ENCODE peak calls at places on chromosomes 3 and 15, in ten cellular contexts. One of them, this sample, is unnamed.

GRCh38 chr15:56346414-56346813 is 18.8 kb upstream of the TEX9 start:
- DNase-seq in activated naive CD8-positive, alpha-beta T cell treated with anti-CD3 and anti-CD28 coated beads, Interleukin-2, amount 50 U/mL, for 24 hours: no peak
- DNase-seq in kidney epithelial cell: no peak
- DNase-seq in astrocyte of the cerebellum: no peak
- DNase-seq in HTR-8/SVneo: no peak
- DNase-seq in T-helper 17 cell: no peak
- DNase-seq in T-cell: no peak
- DNase-seq in heart right ventricle: no peak
- DNase-seq in LHCN-M2: no peak
- DNase-seq in T1000: no peak
- DNase-seq in this sample: no peak

GRCh38 chr15:33089878-33090757 is 104.4 kb downstream of the FMN1 start:
- DNase-seq in activated naive CD8-positive, alpha-beta T cell treated with anti-CD3 and anti-CD28 coated beads, Interleukin-2, amount 50 U/mL, for 24 hours: no peak
- DNase-seq in kidney epithelial cell: no peak
- DNase-seq in astrocyte of the cerebellum: no peak
- DNase-seq in HTR-8/SVneo: no peak
- DNase-seq in T-helper 17 cell: no peak
- DNase-seq in T-cell: no peak
- DNase-seq in heart right ventricle: no peak
- DNase-seq in LHCN-M2: peak
- DNase-seq in T1000: no peak
- DNase-seq in this sample: no peak

GRCh38 chr15:60799885-60800728 is 321.2 kb upstream of the ICE2 start:
- DNase-seq in activated naive CD8-positive, alpha-beta T cell treated with anti-CD3 and anti-CD28 coated beads, Interleukin-2, amount 50 U/mL, for 24 hours: peak
- DNase-seq in kidney epithelial cell: no peak
- DNase-seq in astrocyte of the cerebellum: no peak
- DNase-seq in HTR-8/SVneo: no peak
- DNase-seq in T-helper 17 cell: no peak
- DNase-seq in T-cell: no peak
- DNase-seq in heart right ventricle: no peak
- DNase-seq in LHCN-M2: peak
- DNase-seq in T1000: no peak
- DNase-seq in this sample: no peak

GRCh38 chr3:178367817-178368617 is 168.2 kb upstream of the KCNMB2 start:
- DNase-seq in activated naive CD8-positive, alpha-beta T cell treated with anti-CD3 and anti-CD28 coated beads, Interleukin-2, amount 50 U/mL, for 24 hours: no peak
- DNase-seq in kidney epithelial cell: no peak
- DNase-seq in astrocyte of the cerebellum: no peak
- DNase-seq in HTR-8/SVneo: no peak
- DNase-seq in T-helper 17 cell: no peak
- DNase-seq in T-cell: no peak
- DNase-seq in heart right ventricle: peak
- DNase-seq in LHCN-M2: no peak
- DNase-seq in T1000: no peak
- DNase-seq in this sample: no peak

GRCh38 chr3:125334675-125335560 is 40.2 kb downstream of the ZNF148 start:
- DNase-seq in activated naive CD8-positive, alpha-beta T cell treated with anti-CD3 and anti-CD28 coated beads, Interleukin-2, amount 50 U/mL, for 24 hours: no peak
- DNase-seq in kidney epithelial cell: no peak
- DNase-seq in astrocyte of the cerebellum: no peak
- DNase-seq in HTR-8/SVneo: no peak
- DNase-seq in T-helper 17 cell: no peak
- DNase-seq in T-cell: no peak
- DNase-seq in heart right ventricle: no peak
- DNase-seq in LHCN-M2: no peak
- DNase-seq in T1000: no peak
- DNase-seq in this sample: no peak

GRCh38 chr3:29285356-29286070 is 4.6 kb downstream of the RBMS3 start:
- DNase-seq in activated naive CD8-positive, alpha-beta T cell treated with anti-CD3 and anti-CD28 coated beads, Interleukin-2, amount 50 U/mL, for 24 hours: no peak
- DNase-seq in kidney epithelial cell: no peak
- DNase-seq in astrocyte of the cerebellum: no peak
- DNase-seq in HTR-8/SVneo: no peak
- DNase-seq in T-helper 17 cell: no peak
- DNase-seq in T-cell: no peak
- DNase-seq in heart right ventricle: no peak
- DNase-seq in LHCN-M2: peak
- DNase-seq in T1000: no peak
- DNase-seq in this sample: no peak

GRCh38 chr3:178804606-178805005 is 267.0 kb downstream of the ZMAT3 start:
- DNase-seq in activated naive CD8-positive, alpha-beta T cell treated with anti-CD3 and anti-CD28 coated beads, Interleukin-2, amount 50 U/mL, for 24 hours: no peak
- DNase-seq in kidney epithelial cell: no peak
- DNase-seq in astrocyte of the cerebellum: no peak
- DNase-seq in HTR-8/SVneo: no peak
- DNase-seq in T-helper 17 cell: no peak
- DNase-seq in T-cell: no peak
- DNase-seq in heart right ventricle: no peak
- DNase-seq in LHCN-M2: no peak
- DNase-seq in T1000: no peak
- DNase-seq in this sample: no peak

GRCh38 chr15:96234109-96234892 is 96.2 kb upstream of the NR2F2 start:
- DNase-seq in activated naive CD8-positive, alpha-beta T cell treated with anti-CD3 and anti-CD28 coated beads, Interleukin-2, amount 50 U/mL, for 24 hours: no peak
- DNase-seq in kidney epithelial cell: no peak
- DNase-seq in astrocyte of the cerebellum: no peak
- DNase-seq in HTR-8/SVneo: peak
- DNase-seq in T-helper 17 cell: no peak
- DNase-seq in T-cell: no peak
- DNase-seq in heart right ventricle: no peak
- DNase-seq in LHCN-M2: peak
- DNase-seq in T1000: peak
- DNase-seq in this sample: no peak

GRCh38 chr15:76335851-76336253 is 721 bp upstream of the ISL2 start:
- DNase-seq in activated naive CD8-positive, alpha-beta T cell treated with anti-CD3 and anti-CD28 coated beads, Interleukin-2, amount 50 U/mL, for 24 hours: no peak
- DNase-seq in kidney epithelial cell: no peak
- DNase-seq in astrocyte of the cerebellum: no peak
- DNase-seq in HTR-8/SVneo: no peak
- DNase-seq in T-helper 17 cell: no peak
- DNase-seq in T-cell: no peak
- DNase-seq in heart right ventricle: no peak
- DNase-seq in LHCN-M2: no peak
- DNase-seq in T1000: no peak
- DNase-seq in this sample: no peak

GRCh38 chr15:98425173-98425572 is 223.2 kb upstream of the IGF1R start:
- DNase-seq in activated naive CD8-positive, alpha-beta T cell treated with anti-CD3 and anti-CD28 coated beads, Interleukin-2, amount 50 U/mL, for 24 hours: no peak
- DNase-seq in kidney epithelial cell: no peak
- DNase-seq in astrocyte of the cerebellum: no peak
- DNase-seq in HTR-8/SVneo: no peak
- DNase-seq in T-helper 17 cell: no peak
- DNase-seq in T-cell: no peak
- DNase-seq in heart right ventricle: no peak
- DNase-seq in LHCN-M2: no peak
- DNase-seq in T1000: no peak
- DNase-seq in this sample: no peak

GRCh38 chr15:29070471-29071192 is 184.9 kb downstream of the APBA2 start:
- DNase-seq in activated naive CD8-positive, alpha-beta T cell treated with anti-CD3 and anti-CD28 coated beads, Interleukin-2, amount 50 U/mL, for 24 hours: no peak
- DNase-seq in kidney epithelial cell: no peak
- DNase-seq in astrocyte of the cerebellum: no peak
- DNase-seq in HTR-8/SVneo: no peak
- DNase-seq in T-helper 17 cell: no peak
- DNase-seq in T-cell: no peak
- DNase-seq in heart right ventricle: no peak
- DNase-seq in LHCN-M2: no peak
- DNase-seq in T1000: no peak
- DNase-seq in this sample: no peak

GRCh38 chr3:133881987-133882825 is 13.5 kb downstream of the RAB6B start:
- DNase-seq in activated naive CD8-positive, alpha-beta T cell treated with anti-CD3 and anti-CD28 coated beads, Interleukin-2, amount 50 U/mL, for 24 hours: no peak
- DNase-seq in kidney epithelial cell: no peak
- DNase-seq in astrocyte of the cerebellum: no peak
- DNase-seq in HTR-8/SVneo: no peak
- DNase-seq in T-helper 17 cell: no peak
- DNase-seq in T-cell: no peak
- DNase-seq in heart right ventricle: no peak
- DNase-seq in LHCN-M2: no peak
- DNase-seq in T1000: no peak
- DNase-seq in this sample: no peak

GRCh38 chr15:79973445-79974180 is 2.6 kb upstream of the BCL2A1 start:
- DNase-seq in activated naive CD8-positive, alpha-beta T cell treated with anti-CD3 and anti-CD28 coated beads, Interleukin-2, amount 50 U/mL, for 24 hours: peak
- DNase-seq in kidney epithelial cell: no peak
- DNase-seq in astrocyte of the cerebellum: no peak
- DNase-seq in HTR-8/SVneo: no peak
- DNase-seq in T-helper 17 cell: no peak
- DNase-seq in T-cell: no peak
- DNase-seq in heart right ventricle: no peak
- DNase-seq in LHCN-M2: no peak
- DNase-seq in T1000: no peak
- DNase-seq in this sample: no peak

GRCh38 chr15:81809543-81809942 is 236.3 kb downstream of the MEX3B start:
- DNase-seq in activated naive CD8-positive, alpha-beta T cell treated with anti-CD3 and anti-CD28 coated beads, Interleukin-2, amount 50 U/mL, for 24 hours: peak
- DNase-seq in kidney epithelial cell: no peak
- DNase-seq in astrocyte of the cerebellum: no peak
- DNase-seq in HTR-8/SVneo: peak
- DNase-seq in T-helper 17 cell: no peak
- DNase-seq in T-cell: no peak
- DNase-seq in heart right ventricle: peak
- DNase-seq in LHCN-M2: peak
- DNase-seq in T1000: no peak
- DNase-seq in this sample: no peak

GRCh38 chr3:188796122-188796631 is 375.6 kb upstream of the TPRG1 start:
- DNase-seq in activated naive CD8-positive, alpha-beta T cell treated with anti-CD3 and anti-CD28 coated beads, Interleukin-2, amount 50 U/mL, for 24 hours: no peak
- DNase-seq in kidney epithelial cell: no peak
- DNase-seq in astrocyte of the cerebellum: peak
- DNase-seq in HTR-8/SVneo: no peak
- DNase-seq in T-helper 17 cell: no peak
- DNase-seq in T-cell: no peak
- DNase-seq in heart right ventricle: peak
- DNase-seq in LHCN-M2: peak
- DNase-seq in T1000: peak
- DNase-seq in this sample: no peak

GRCh38 chr15:38688761-38689160 is 124.1 kb upstream of the RASGRP1 start:
- DNase-seq in activated naive CD8-positive, alpha-beta T cell treated with anti-CD3 and anti-CD28 coated beads, Interleukin-2, amount 50 U/mL, for 24 hours: peak
- DNase-seq in kidney epithelial cell: no peak
- DNase-seq in astrocyte of the cerebellum: no peak
- DNase-seq in HTR-8/SVneo: no peak
- DNase-seq in T-helper 17 cell: no peak
- DNase-seq in T-cell: peak
- DNase-seq in heart right ventricle: no peak
- DNase-seq in LHCN-M2: no peak
- DNase-seq in T1000: no peak
- DNase-seq in this sample: peak

GRCh38 chr3:124780356-124780755 is 50.1 kb downstream of the UMPS start:
- DNase-seq in activated naive CD8-positive, alpha-beta T cell treated with anti-CD3 and anti-CD28 coated beads, Interleukin-2, amount 50 U/mL, for 24 hours: no peak
- DNase-seq in kidney epithelial cell: no peak
- DNase-seq in astrocyte of the cerebellum: peak
- DNase-seq in HTR-8/SVneo: peak
- DNase-seq in T-helper 17 cell: no peak
- DNase-seq in T-cell: no peak
- DNase-seq in heart right ventricle: peak
- DNase-seq in LHCN-M2: peak
- DNase-seq in T1000: peak
- DNase-seq in this sample: no peak

GRCh38 chr3:41026394-41027177 is 172.7 kb upstream of the CTNNB1 start:
- DNase-seq in activated naive CD8-positive, alpha-beta T cell treated with anti-CD3 and anti-CD28 coated beads, Interleukin-2, amount 50 U/mL, for 24 hours: no peak
- DNase-seq in kidney epithelial cell: peak
- DNase-seq in astrocyte of the cerebellum: peak
- DNase-seq in HTR-8/SVneo: peak
- DNase-seq in T-helper 17 cell: no peak
- DNase-seq in T-cell: no peak
- DNase-seq in heart right ventricle: peak
- DNase-seq in LHCN-M2: peak
- DNase-seq in T1000: no peak
- DNase-seq in this sample: no peak

GRCh38 chr15:65082303-65082958 is 5.9 kb downstream of the KBTBD13 start:
- DNase-seq in activated naive CD8-positive, alpha-beta T cell treated with anti-CD3 and anti-CD28 coated beads, Interleukin-2, amount 50 U/mL, for 24 hours: peak
- DNase-seq in kidney epithelial cell: no peak
- DNase-seq in astrocyte of the cerebellum: no peak
- DNase-seq in HTR-8/SVneo: no peak
- DNase-seq in T-helper 17 cell: no peak
- DNase-seq in T-cell: peak
- DNase-seq in heart right ventricle: no peak
- DNase-seq in LHCN-M2: no peak
- DNase-seq in T1000: no peak
- DNase-seq in this sample: peak

GRCh38 chr3:46086083-46086437 is 58.8 kb upstream of the XCR1 start:
- DNase-seq in activated naive CD8-positive, alpha-beta T cell treated with anti-CD3 and anti-CD28 coated beads, Interleukin-2, amount 50 U/mL, for 24 hours: no peak
- DNase-seq in kidney epithelial cell: no peak
- DNase-seq in astrocyte of the cerebellum: no peak
- DNase-seq in HTR-8/SVneo: no peak
- DNase-seq in T-helper 17 cell: no peak
- DNase-seq in T-cell: no peak
- DNase-seq in heart right ventricle: no peak
- DNase-seq in LHCN-M2: no peak
- DNase-seq in T1000: no peak
- DNase-seq in this sample: no peak

GRCh38 chr3:9014189-9014588 is 50.9 kb upstream of the RAD18 start:
- DNase-seq in activated naive CD8-positive, alpha-beta T cell treated with anti-CD3 and anti-CD28 coated beads, Interleukin-2, amount 50 U/mL, for 24 hours: no peak
- DNase-seq in kidney epithelial cell: no peak
- DNase-seq in astrocyte of the cerebellum: no peak
- DNase-seq in HTR-8/SVneo: peak
- DNase-seq in T-helper 17 cell: no peak
- DNase-seq in T-cell: no peak
- DNase-seq in heart right ventricle: no peak
- DNase-seq in LHCN-M2: peak
- DNase-seq in T1000: no peak
- DNase-seq in this sample: no peak

GRCh38 chr15:70777156-70777926 is 14.0 kb upstream of the UACA start:
- DNase-seq in activated naive CD8-positive, alpha-beta T cell treated with anti-CD3 and anti-CD28 coated beads, Interleukin-2, amount 50 U/mL, for 24 hours: no peak
- DNase-seq in kidney epithelial cell: no peak
- DNase-seq in astrocyte of the cerebellum: no peak
- DNase-seq in HTR-8/SVneo: no peak
- DNase-seq in T-helper 17 cell: no peak
- DNase-seq in T-cell: no peak
- DNase-seq in heart right ventricle: no peak
- DNase-seq in LHCN-M2: no peak
- DNase-seq in T1000: no peak
- DNase-seq in this sample: no peak

GRCh38 chr3:130760922-130761321 is 14.3 kb upstream of the PIK3R4 start:
- DNase-seq in activated naive CD8-positive, alpha-beta T cell treated with anti-CD3 and anti-CD28 coated beads, Interleukin-2, amount 50 U/mL, for 24 hours: no peak
- DNase-seq in kidney epithelial cell: no peak
- DNase-seq in astrocyte of the cerebellum: no peak
- DNase-seq in HTR-8/SVneo: no peak
- DNase-seq in T-helper 17 cell: no peak
- DNase-seq in T-cell: no peak
- DNase-seq in heart right ventricle: no peak
- DNase-seq in LHCN-M2: no peak
- DNase-seq in T1000: peak
- DNase-seq in this sample: no peak

GRCh38 chr15:53307952-53308624 is 451.4 kb downstream of the WDR72 start:
- DNase-seq in activated naive CD8-positive, alpha-beta T cell treated with anti-CD3 and anti-CD28 coated beads, Interleukin-2, amount 50 U/mL, for 24 hours: no peak
- DNase-seq in kidney epithelial cell: no peak
- DNase-seq in astrocyte of the cerebellum: no peak
- DNase-seq in HTR-8/SVneo: no peak
- DNase-seq in T-helper 17 cell: no peak
- DNase-seq in T-cell: no peak
- DNase-seq in heart right ventricle: no peak
- DNase-seq in LHCN-M2: no peak
- DNase-seq in T1000: no peak
- DNase-seq in this sample: no peak

GRCh38 chr3:141076821-141077571 is 25.8 kb downstream of the SPSB4 start:
- DNase-seq in activated naive CD8-positive, alpha-beta T cell treated with anti-CD3 and anti-CD28 coated beads, Interleukin-2, amount 50 U/mL, for 24 hours: peak
- DNase-seq in kidney epithelial cell: no peak
- DNase-seq in astrocyte of the cerebellum: no peak
- DNase-seq in HTR-8/SVneo: no peak
- DNase-seq in T-helper 17 cell: no peak
- DNase-seq in T-cell: no peak
- DNase-seq in heart right ventricle: peak
- DNase-seq in LHCN-M2: peak
- DNase-seq in T1000: no peak
- DNase-seq in this sample: no peak

GRCh38 chr15:63054281-63054683 is 11.7 kb downstream of the TPM1 start:
- DNase-seq in activated naive CD8-positive, alpha-beta T cell treated with anti-CD3 and anti-CD28 coated beads, Interleukin-2, amount 50 U/mL, for 24 hours: no peak
- DNase-seq in kidney epithelial cell: no peak
- DNase-seq in astrocyte of the cerebellum: no peak
- DNase-seq in HTR-8/SVneo: no peak
- DNase-seq in T-helper 17 cell: no peak
- DNase-seq in T-cell: no peak
- DNase-seq in heart right ventricle: no peak
- DNase-seq in LHCN-M2: no peak
- DNase-seq in T1000: no peak
- DNase-seq in this sample: no peak

GRCh38 chr3:157447026-157447694 is 10.5 kb downstream of the PTX3 start:
- DNase-seq in activated naive CD8-positive, alpha-beta T cell treated with anti-CD3 and anti-CD28 coated beads, Interleukin-2, amount 50 U/mL, for 24 hours: no peak
- DNase-seq in kidney epithelial cell: no peak
- DNase-seq in astrocyte of the cerebellum: no peak
- DNase-seq in HTR-8/SVneo: peak
- DNase-seq in T-helper 17 cell: no peak
- DNase-seq in T-cell: no peak
- DNase-seq in heart right ventricle: no peak
- DNase-seq in LHCN-M2: peak
- DNase-seq in T1000: no peak
- DNase-seq in this sample: no peak

This sample was measured in activated effector memory CD4-positive, alpha-beta T cell treated with Interleukin-2 at 50 U/mL for 16 hours.